ENCODE peak calls at places on chromosomes 3 and 15, in seven cellular contexts. H is NCI-H1092 treated with DMSO at 0.1 percent for 48 hours; W is DND-41; E is activated B cell treated with CpG ODN at 0.5 μM for 24 hours; T is GM13977; R is stimulated activated CD8-positive, alpha-beta memory T cell treated with anti-CD3 and anti-CD28 coated beads, Interleukin-4, amount 100 ng/mL, for 24 hours; G is fibroblast of pulmonary artery. N is an unnamed sample.

GRCh38 chr3:31532587-31533168 is at the start of gene STT3B:
- DNase-seq in H (peak), W (peak), E (no peak), T (peak), R (peak), G (peak), N (peak)

GRCh38 chr3:26718295-26718694 is 95.7 kb downstream of the LRRC3B start:
- DNase-seq in H (no peak), W (no peak), E (no peak), T (no peak), R (no peak), G (no peak), N (no peak)

GRCh38 chr3:164458986-164459385 is 619.3 kb downstream of the SI start:
- DNase-seq in H (no peak), W (no peak), E (no peak), T (no peak), R (no peak), G (peak), N (no peak)

GRCh38 chr15:75229191-75230015 is 27.7 kb downstream of the C15orf39 start:
- DNase-seq in H (no peak), W (no peak), E (no peak), T (peak), R (no peak), G (no peak), N (no peak)

GRCh38 chr3:184177331-184177731 is 2.7 kb downstream of the AP2M1 start:
- DNase-seq in H (no peak), W (no peak), E (no peak), T (no peak), R (no peak), G (peak), N (no peak)

GRCh38 chr15:61974759-61975158 is 85.5 kb downstream of the VPS13C start:
- DNase-seq in H (peak), W (no peak), E (no peak), T (no peak), R (no peak), G (no peak), N (no peak)

GRCh38 chr3:61903931-61904657 is 342.7 kb downstream of the PTPRG start:
- DNase-seq in H (peak), W (no peak), E (no peak), T (no peak), R (no peak), G (peak), N (no peak)

GRCh38 chr15:34039506-34040123 is 611 bp upstream of the AVEN start:
- DNase-seq in H (peak), W (no peak), E (no peak), T (peak), R (no peak), G (no peak), N (no peak)

GRCh38 chr3:164940737-164941136 is 137.6 kb downstream of the SI start:
- DNase-seq in H (no peak), W (no peak), E (no peak), T (no peak), R (no peak), G (no peak), N (no peak)

GRCh38 chr3:112119686-112120484 is 13.2 kb downstream of the GCSAM start:
- DNase-seq in H (peak), W (no peak), E (no peak), T (no peak), R (no peak), G (no peak), N (no peak)

GRCh38 chr3:197173620-197174019 is 124.8 kb downstream of the DLG1 start:
- DNase-seq in H (no peak), W (no peak), E (no peak), T (no peak), R (no peak), G (no peak), N (no peak)

GRCh38 chr3:56197259-56197965 is 270.9 kb downstream of the ERC2 start:
- DNase-seq in H (no peak), W (no peak), E (no peak), T (no peak), R (no peak), G (peak), N (no peak)

GRCh38 chr3:12972791-12973702 is 100.2 kb downstream of the IQSEC1 start:
- DNase-seq in H (no peak), W (no peak), E (no peak), T (no peak), R (no peak), G (no peak), N (no peak)

GRCh38 chr3:123344175-123344908 is 104.5 kb downstream of the ADCY5 start:
- DNase-seq in H (no peak), W (no peak), E (no peak), T (no peak), R (no peak), G (peak), N (peak)

GRCh38 chr3:104102386-104102785 is 1264.3 kb upstream of the ALCAM start:
- DNase-seq in H (peak), W (peak), E (no peak), T (peak), R (no peak), G (peak), N (peak)